ENCODE peak calls at places on chromosomes 13 and 19, in six cellular contexts. G is endodermal cell, M is bronchial epithelial cell, T is fibroblast of mammary gland, V is HCT116, Q is upper lobe of left lung. A is an unnamed sample.
A peak's percentile ranks its signal among the peaks of the same experiment; 100 is the strongest.

GRCh38 chr13:73521970-73522549 is 463.3 kb downstream of the KLF5 start:
- DNase-seq in T (peak; percentile 34), M (peak; percentile 44), Q (no peak), V (no peak), G (no peak), A (no peak)

GRCh38 chr13:107373551-107373950 is 805.6 kb upstream of the ARGLU1 start:
- DNase-seq in V (no peak), Q (no peak), T (peak; percentile 79), M (peak; percentile 13), G (peak; percentile 63), A (no peak)

GRCh38 chr13:35530147-35530546 is 53.7 kb upstream of the MAB21L1 start:
- DNase-seq in V (no peak), M (no peak), G (no peak), Q (no peak), T (no peak), A (no peak)

GRCh38 chr19:1725100-1726064 is 27.9 kb upstream of the ONECUT3 start:
- DNase-seq in V (no peak), Q (no peak), G (peak; percentile 92), M (no peak), T (peak; percentile 24), A (no peak)

GRCh38 chr13:49776871-49777270 is 15.6 kb downstream of the KPNA3 start:
- DNase-seq in T (no peak), V (no peak), G (no peak), M (no peak), Q (no peak), A (peak; percentile 23)

GRCh38 chr19:10418281-10419199 is 1.8 kb upstream of the PDE4A start:
- DNase-seq in V (no peak), T (no peak), M (no peak), Q (no peak), G (peak; percentile 72), A (no peak)

GRCh38 chr19:57803594-57804325 is 11.0 kb downstream of the ZNF552 start:
- DNase-seq in G (peak; percentile 89), V (peak; percentile 12), M (peak; percentile 62), T (peak; percentile 62), Q (no peak), A (peak; percentile 86)

GRCh38 chr13:45225370-45225769 is 24.5 kb upstream of the KCTD4 start:
- DNase-seq in Q (no peak), T (no peak), M (no peak), V (no peak), G (no peak), A (no peak)

GRCh38 chr13:99322297-99323103 is 15.3 kb upstream of the GPR183 start:
- DNase-seq in Q (no peak), G (no peak), V (no peak), M (peak; percentile 81), T (peak; percentile 92), A (peak; percentile 87)

GRCh38 chr19:12526542-12526941 is 24.7 kb downstream of the ZNF564 start:
- DNase-seq in M (no peak), T (no peak), G (no peak), V (no peak), Q (no peak), A (no peak)

GRCh38 chr13:20182231-20182846 is 10.4 kb downstream of the GJB2 start:
- DNase-seq in G (peak; percentile 82), Q (peak; percentile 71), M (peak; percentile 70), V (peak; percentile 57), T (peak; percentile 80), A (peak; percentile 64)

GRCh38 chr19:8391274-8392016 is 1.3 kb downstream of the RAB11B start:
- DNase-seq in M (no peak), Q (peak; percentile 33), T (no peak), V (no peak), G (no peak), A (no peak)

GRCh38 chr13:99037756-99038155 is 59.9 kb upstream of the DOCK9 start:
- DNase-seq in M (no peak), Q (no peak), G (no peak), V (no peak), T (no peak), A (no peak)

GRCh38 chr19:11963566-11964355 is 1.1 kb upstream of the ZNF763 start:
- DNase-seq in Q (peak; percentile 76), G (peak; percentile 89), T (peak; percentile 66), M (peak; percentile 33), V (no peak), A (peak; percentile 36)

GRCh38 chr19:40335855-40336700 is 12.1 kb downstream of the C19orf47 start:
- DNase-seq in M (no peak), Q (no peak), T (no peak), G (no peak), V (no peak), A (no peak)

GRCh38 chr19:41321600-41322270 is 11.8 kb downstream of the CCDC97 start:
- DNase-seq in V (no peak), Q (peak; percentile 59), T (peak; percentile 74), G (peak; percentile 91), M (no peak), A (peak; percentile 86)

GRCh38 chr19:947707-948533 is 22.1 kb downstream of the ARID3A start:
- DNase-seq in Q (peak; percentile 68), V (no peak), T (no peak), M (no peak), G (no peak), A (no peak)

GRCh38 chr13:23778007-23778687 is 111.1 kb downstream of the MIPEP start:
- DNase-seq in G (no peak), T (peak; percentile 24), M (no peak), V (no peak), Q (no peak), A (no peak)

GRCh38 chr19:45095496-45096413 is 2.8 kb downstream of the PPP1R37 start:
- DNase-seq in M (no peak), T (no peak), Q (no peak), V (no peak), G (no peak), A (no peak)

GRCh38 chr19:55160128-55160985 is 2.8 kb upstream of the TNNI3 start:
- DNase-seq in Q (peak; percentile 89), T (peak; percentile 79), M (peak; percentile 69), V (peak; percentile 92), G (peak; percentile 99), A (peak; percentile 78)

GRCh38 chr19:48673436-48674100 is 751 bp upstream of the NTN5 start:
- DNase-seq in G (no peak), Q (no peak), T (no peak), V (no peak), M (no peak), A (no peak)

GRCh38 chr19:58406818-58407657 is 1.4 kb upstream of the ZNF584 start:
- DNase-seq in Q (no peak), M (peak; percentile 33), G (peak; percentile 70), T (peak; percentile 28), V (no peak), A (no peak)

GRCh38 chr19:55018633-55019032 is 19.4 kb downstream of the GP6 start:
- DNase-seq in T (no peak), G (no peak), V (no peak), Q (no peak), M (no peak), A (no peak)

GRCh38 chr13:32910530-32910929 is 105.7 kb upstream of the KL start:
- DNase-seq in Q (no peak), V (no peak), T (no peak), G (no peak), M (no peak), A (no peak)

GRCh38 chr13:32914686-32915085 is 101.5 kb upstream of the KL start:
- DNase-seq in M (peak; percentile 74), Q (no peak), T (no peak), G (no peak), V (no peak), A (no peak)

GRCh38 chr13:32905864-32906180 is 110.4 kb upstream of the KL start:
- DNase-seq in M (no peak), V (no peak), T (no peak), Q (no peak), G (no peak), A (no peak)

GRCh38 chr13:32917504-32917903 is 98.7 kb upstream of the KL start:
- DNase-seq in Q (no peak), T (peak; percentile 28), G (no peak), V (no peak), M (peak; percentile 59), A (no peak)

GRCh38 chr13:32911506-32911905 is 104.7 kb upstream of the KL start:
- DNase-seq in Q (no peak), T (peak; percentile 63), M (peak; percentile 64), V (peak; percentile 60), G (peak; percentile 72), A (peak; percentile 62)
- TF ChIP-seq CTCF in Q (no peak), T (peak; percentile 61), M (peak; percentile 66), V (peak; percentile 66), G (peak; percentile 76), A (peak; percentile 77)

GRCh38 chr13:26628706-26629105 is 71.2 kb downstream of the WASF3 start:
- DNase-seq in T (peak; percentile 53), V (no peak), Q (no peak), M (peak; percentile 28), G (peak; percentile 64), A (peak; percentile 45)
- TF ChIP-seq CTCF in T (peak; percentile 27), V (no peak), Q (no peak), M (peak; percentile 32), G (peak; percentile 67), A (peak; percentile 55)

GRCh38 chr13:83941669-83942335 is 59.5 kb upstream of the SLITRK1 start:
- DNase-seq in T (no peak), V (no peak), M (peak; percentile 92), G (peak; percentile 61), Q (no peak), A (no peak)

GRCh38 chr13:83940742-83941141 is 58.5 kb upstream of the SLITRK1 start:
- DNase-seq in Q (no peak), T (peak; percentile 57), M (peak; percentile 93), G (no peak), V (no peak), A (peak; percentile 71)

GRCh38 chr13:83943530-83944279 is 61.4 kb upstream of the SLITRK1 start:
- DNase-seq in V (no peak), M (no peak), T (no peak), Q (no peak), G (no peak), A (peak; percentile 31)
- TF ChIP-seq CTCF in V (no peak), M (no peak), T (no peak), Q (no peak), G (peak; percentile 28), A (peak; percentile 29)

GRCh38 chr13:58999851-59000250 is 1163.9 kb downstream of the DIAPH3 start:
- DNase-seq in Q (no peak), V (no peak), M (no peak), G (no peak), T (no peak), A (no peak)

GRCh38 chr13:58992478-58993042 is 1171.2 kb downstream of the DIAPH3 start:
- DNase-seq in G (no peak), Q (no peak), V (no peak), T (no peak), M (no peak), A (no peak)

GRCh38 chr13:58994077-58994476 is 1169.7 kb downstream of the DIAPH3 start:
- DNase-seq in Q (no peak), G (no peak), T (no peak), V (no peak), M (no peak), A (no peak)

GRCh38 chr13:58991826-58992477 is 1171.8 kb downstream of the DIAPH3 start:
- DNase-seq in G (no peak), Q (no peak), T (no peak), V (no peak), M (peak; percentile 33), A (no peak)

DNA sequence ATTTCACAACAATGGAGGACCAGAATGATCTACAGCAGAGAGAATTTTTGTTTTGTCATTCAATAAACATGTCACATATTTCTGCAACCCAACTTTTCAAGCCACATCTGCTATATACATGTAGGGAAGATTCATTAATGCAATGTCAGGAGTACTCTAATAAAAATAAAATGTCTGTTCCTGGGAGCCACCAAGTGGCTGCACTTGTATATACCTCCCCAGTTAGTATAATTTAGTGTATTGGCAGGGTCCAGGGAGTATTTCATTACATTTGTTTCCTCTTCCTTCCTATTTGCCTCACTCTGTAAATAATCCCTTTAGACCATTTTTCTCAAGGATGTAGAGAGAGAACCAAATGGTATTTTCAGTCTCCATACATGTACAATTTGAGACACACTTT is 1169.0 kb downstream of the DIAPH3 start:
- DNase-seq in G (no peak), T (no peak), Q (no peak), V (no peak), M (no peak), A (no peak)
- TF ChIP-seq CTCF in G (peak; percentile 62), T (no peak), Q (no peak), V (no peak), M (no peak), A (no peak)